ENCODE peak calls at places on chromosomes 2 and 18, in eight cellular contexts. U, Y, W, N, T, Q, X and C are unnamed samples.

GRCh38 chr18:13445241-13445897 is 226.8 kb downstream of the LDLRAD4 start:
- DNase-seq in T (no peak), Q (no peak), Y (no peak), W (no peak), X (no peak), N (no peak), U (no peak), C (no peak)

GRCh38 chr2:201622306-201622705 is 21.0 kb downstream of the TMEM237 start:
- DNase-seq in N (no peak), Q (no peak), X (no peak), Y (no peak), W (no peak), T (no peak), U (no peak), C (no peak)

GRCh38 chr2:189526936-189527654 is 53.5 kb downstream of the SLC40A1 start:
- DNase-seq in Y (no peak), Q (no peak), W (no peak), N (no peak), U (no peak), X (no peak), T (no peak), C (no peak)

GRCh38 chr18:47969851-47970250 is 39.4 kb upstream of the SMAD2 start:
- DNase-seq in Q (no peak), N (no peak), T (no peak), U (no peak), W (no peak), X (no peak), Y (no peak), C (no peak)

GRCh38 chr2:74297391-74297790 is 45.8 kb downstream of the SLC4A5 start:
- DNase-seq in W (no peak), X (no peak), Q (no peak), Y (no peak), N (no peak), T (no peak), U (no peak), C (no peak)

GRCh38 chr2:98269274-98269673 is 77.0 kb upstream of the CNGA3 start:
- DNase-seq in W (no peak), N (no peak), Y (peak; percentile 4), T (no peak), Q (peak; percentile 62), U (no peak), X (no peak), C (no peak)

GRCh38 chr2:26735096-26735495 is 29.0 kb upstream of the SLC35F6 start:
- DNase-seq in N (no peak), U (no peak), Y (no peak), T (no peak), W (no peak), Q (no peak), X (no peak), C (no peak)

GRCh38 chr2:96916156-96917007 is 46.5 kb upstream of the SEMA4C start:
- DNase-seq in Q (no peak), T (no peak), N (no peak), Y (no peak), W (no peak), X (no peak), U (no peak), C (peak; percentile 88)

GRCh38 chr2:12722445-12723316 is 5.9 kb downstream of the TRIB2 start:
- DNase-seq in U (no peak), T (no peak), Q (no peak), N (no peak), X (no peak), Y (no peak), W (no peak), C (no peak)

GRCh38 chr2:36729067-36729466 is 32.6 kb downstream of the VIT start:
- DNase-seq in N (no peak), W (no peak), U (no peak), Y (no peak), T (no peak), X (no peak), Q (no peak), C (no peak)

GRCh38 chr2:149598014-149598395 is 10.4 kb upstream of the MMADHC start:
- DNase-seq in U (no peak), Y (no peak), T (no peak), N (no peak), X (no peak), W (no peak), Q (no peak), C (peak; percentile 4)